ENCODE peak calls at places on chromosomes 5 and 9, in six cellular contexts. Y is heart right ventricle; D is NCI-H2227 treated with DMSO at 0.1 percent for 48 hours; M is stimulated activated CD8-positive, alpha-beta memory T cell treated with anti-CD3 and anti-CD28 coated beads, Interleukin-2, amount 100 ng/mL, for 48 hours; Z is NAMALWA; N is kidney epithelial cell. X is an unnamed sample.

GRCh38 chr5:147509041-147509709 is 693 bp downstream of the DPYSL3 start:
- DNase-seq in N (no peak), D (no peak), M (no peak), Z (no peak), Y (peak), X (peak)

GRCh38 chr9:69027355-69028097 is 8.0 kb upstream of the FXN start:
- DNase-seq in Z (peak), Y (no peak), N (no peak), D (peak), M (no peak), X (no peak)

GRCh38 chr9:31394040-31394473 is 990.4 kb upstream of the ACO1 start:
- DNase-seq in D (peak), Z (no peak), M (no peak), Y (no peak), N (no peak), X (no peak)

GRCh38 chr9:135712571-135713295 is 10.7 kb downstream of the KCNT1 start:
- DNase-seq in D (no peak), Z (no peak), Y (no peak), N (no peak), M (no peak), X (no peak)

GRCh38 chr5:173538654-173539053 is 77.8 kb downstream of the BOD1 start:
- DNase-seq in N (no peak), Z (no peak), Y (no peak), M (no peak), D (no peak), X (no peak)

GRCh38 chr5:62779010-62779422 is 200.4 kb downstream of the LRRC70 start:
- DNase-seq in M (no peak), N (peak), Z (peak), Y (no peak), D (no peak), X (no peak)

GRCh38 chr9:108761530-108762347 is 94.0 kb downstream of the ACTL7B start:
- DNase-seq in Y (peak), M (peak), N (no peak), Z (peak), D (peak), X (no peak)

GRCh38 chr5:83871533-83872380 is 151.1 kb upstream of the HAPLN1 start:
- DNase-seq in N (no peak), Y (no peak), Z (no peak), M (no peak), D (no peak), X (no peak)

GRCh38 chr5:134249469-134250379 is 23.9 kb upstream of the PPP2CA start:
- DNase-seq in Z (no peak), N (no peak), D (no peak), M (no peak), Y (no peak), X (no peak)

GRCh38 chr5:35129921-35130485 is 82.3 kb upstream of the AGXT2 start:
- DNase-seq in Z (no peak), D (no peak), Y (no peak), M (peak), N (no peak), X (no peak)

GRCh38 chr5:122153230-122153629 is 23.9 kb downstream of the ZNF474 start:
- DNase-seq in Z (no peak), D (no peak), N (no peak), Y (no peak), M (no peak), X (no peak)

GRCh38 chr5:136174021-136174659 is 18.8 kb downstream of the SMIM32 start:
- DNase-seq in Z (peak), D (peak), Y (no peak), M (no peak), N (peak), X (no peak)

GRCh38 chr5:25006734-25007133 is 362.0 kb upstream of the CDH10 start:
- DNase-seq in N (peak), Z (peak), M (no peak), Y (no peak), D (peak), X (no peak)

GRCh38 chr5:31106742-31107546 is 86.5 kb upstream of the CDH6 start:
- DNase-seq in Z (no peak), M (no peak), D (no peak), N (peak), Y (no peak), X (no peak)

GRCh38 chr5:79973511-79973910 is 17.6 kb downstream of the MTX3 start:
- DNase-seq in D (no peak), N (no peak), Z (no peak), M (no peak), Y (no peak), X (no peak)

GRCh38 chr5:134533115-134533815 is 7.8 kb downstream of the JADE2 start:
- DNase-seq in Z (no peak), M (no peak), N (no peak), D (no peak), Y (peak), X (no peak)

GRCh38 chr5:119343766-119344165 is 12.1 kb upstream of the TNFAIP8 start:
- DNase-seq in Z (peak), Y (no peak), M (no peak), N (no peak), D (no peak), X (no peak)

GRCh38 chr5:65455064-65455463 is 26.7 kb downstream of the ADAMTS6 start:
- DNase-seq in Z (no peak), N (no peak), Y (no peak), D (no peak), M (no peak), X (no peak)

GRCh38 chr5:15763754-15764153 is 263.8 kb downstream of the FBXL7 start:
- DNase-seq in M (no peak), Z (no peak), N (no peak), Y (no peak), D (no peak), X (no peak)

GRCh38 chr9:841371-842209 is at the start of gene DMRT1:
- DNase-seq in N (no peak), Y (no peak), M (no peak), D (no peak), Z (no peak), X (peak)

GRCh38 chr5:109691248-109691574 is 1.5 kb downstream of the MAN2A1 start:
- DNase-seq in M (no peak), Z (no peak), N (no peak), Y (no peak), D (no peak), X (no peak)

GRCh38 chr9:71604197-71605063 is 163.9 kb downstream of the CEMIP2 start:
- DNase-seq in M (peak), N (peak), Z (peak), Y (peak), D (peak), X (peak)

GRCh38 chr5:90161399-90161798 is 248.2 kb downstream of the CETN3 start:
- DNase-seq in M (no peak), D (no peak), Z (peak), Y (peak), N (no peak), X (peak)

GRCh38 chr9:35367451-35367850 is 122.5 kb upstream of the RUSC2 start:
- DNase-seq in Z (no peak), M (no peak), D (no peak), Y (no peak), N (peak), X (no peak)